ENCODE peak calls at places on chromosome 10, in five cellular contexts. B, H, W, J and K are unnamed samples.

GRCh38 chr10:15163261-15163864 is 5.1 kb downstream of the NMT2 start:
- DNase-seq in J (no peak), B (no peak), H (no peak), W (no peak), K (no peak)

GRCh38 chr10:112981553-112981952 is 31.5 kb downstream of the TCF7L2 start:
- DNase-seq in B (no peak), J (no peak), H (no peak), W (no peak), K (no peak)

GRCh38 chr10:45061982-45062381 is 61.3 kb downstream of the ZNF22 start:
- DNase-seq in J (no peak), W (no peak), B (no peak), H (no peak), K (no peak)

GRCh38 chr10:22849077-22849810 is 78.6 kb upstream of the ARMC3 start:
- DNase-seq in B (no peak), J (peak), H (no peak), W (no peak), K (no peak)

GRCh38 chr10:106107711-106108110 is 1056.8 kb downstream of the SORCS1 start:
- DNase-seq in B (peak), W (no peak), H (no peak), J (no peak), K (no peak)

GRCh38 chr10:28177944-28178637 is 124.8 kb downstream of the MPP7 start:
- DNase-seq in J (no peak), H (no peak), W (no peak), B (no peak), K (no peak)

GRCh38 chr10:47107226-47107625 is 192.8 kb upstream of the GDF10 start:
- DNase-seq in W (no peak), H (no peak), J (no peak), B (no peak), K (no peak)

GRCh38 chr10:1665262-1665661 is 72.1 kb downstream of the ADARB2 start:
- DNase-seq in H (no peak), J (no peak), W (no peak), B (no peak), K (no peak)

GRCh38 chr10:125840406-125840805 is 17.1 kb downstream of the BCCIP start:
- DNase-seq in H (no peak), W (no peak), J (no peak), B (no peak), K (no peak)

GRCh38 chr10:21405981-21406380 is 119.5 kb downstream of the SKIDA1 start:
- DNase-seq in W (no peak), H (no peak), B (no peak), J (no peak), K (no peak)

GRCh38 chr10:5566606-5567005 is 41.8 kb downstream of the CALML3 start:
- DNase-seq in J (no peak), B (peak), W (no peak), H (no peak), K (no peak)

GRCh38 chr10:13827418-13827817 is 240.7 kb downstream of the PRPF18 start:
- DNase-seq in W (no peak), H (no peak), B (no peak), J (no peak), K (no peak)

GRCh38 chr10:77983384-77984341 is 45.7 kb downstream of the POLR3A start:
- DNase-seq in J (no peak), W (no peak), H (no peak), B (peak), K (no peak)

GRCh38 chr10:127338391-127339108 is 142.2 kb upstream of the INSYN2A start:
- DNase-seq in B (no peak), W (no peak), J (no peak), H (no peak), K (no peak)

GRCh38 chr10:6174201-6174874 is 28.4 kb upstream of the PFKFB3 start:
- DNase-seq in H (no peak), B (no peak), J (no peak), W (no peak), K (no peak)

GRCh38 chr10:23412223-23412622 is 26.7 kb upstream of the OTUD1 start:
- DNase-seq in J (no peak), W (no peak), H (no peak), B (peak), K (no peak)

GRCh38 chr10:18793951-18794350 is 134.7 kb downstream of the ARL5B start:
- DNase-seq in W (no peak), H (no peak), J (no peak), B (peak), K (no peak)

DNA sequence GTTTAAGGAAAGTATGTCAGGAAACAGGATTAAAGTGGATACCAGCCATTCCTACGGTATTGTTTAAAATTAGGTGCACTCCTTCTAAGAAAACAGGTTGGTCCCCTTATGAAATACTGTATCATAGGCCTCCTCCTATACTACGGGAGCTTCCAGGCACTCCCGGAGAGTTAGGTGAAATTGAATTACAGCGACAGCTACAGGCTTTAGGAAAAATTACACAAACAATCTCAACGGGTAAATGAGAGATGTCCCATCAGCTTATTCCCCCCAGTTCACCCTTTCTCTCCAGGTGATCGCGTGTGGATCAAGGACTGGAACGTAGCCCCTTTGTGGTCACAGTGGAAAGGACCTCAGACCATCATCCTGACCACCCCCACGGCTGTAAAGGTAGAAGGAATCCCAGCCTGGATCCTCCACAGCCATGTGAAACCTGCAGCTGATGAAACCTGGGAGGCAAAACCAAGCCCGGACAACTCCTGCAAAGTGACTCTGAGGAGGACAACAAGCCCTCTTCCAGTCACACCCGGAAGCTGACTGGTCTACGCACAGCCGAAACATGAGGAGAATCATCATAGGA is 25.1 kb upstream of the GHITM start:
- DNase-seq in H (peak), B (peak), J (no peak), W (no peak), K (no peak)
- TF ChIP-seq CTCF in H (peak), B (peak), J (no peak), W (no peak), K (peak)

GRCh38 chr10:118594392-118595063 is 920 bp downstream of the PRLHR start:
- DNase-seq in J (peak), B (no peak), W (peak), H (peak), K (peak)
- TF ChIP-seq CTCF in J (no peak), B (no peak), W (peak), H (peak), K (peak)

GRCh38 chr10:69960606-69961167 is 92.0 kb upstream of the MACROH2A2 start:
- DNase-seq in W (no peak), B (no peak), J (no peak), H (no peak), K (no peak)

GRCh38 chr10:69961864-69962745 is 90.5 kb upstream of the MACROH2A2 start:
- DNase-seq in B (no peak), W (no peak), H (no peak), J (peak), K (no peak)

GRCh38 chr10:69959911-69960310 is 92.7 kb upstream of the MACROH2A2 start:
- DNase-seq in B (no peak), W (no peak), J (no peak), H (no peak), K (no peak)

GRCh38 chr10:69962746-69963135 is 89.9 kb upstream of the MACROH2A2 start:
- DNase-seq in B (no peak), H (no peak), W (no peak), J (no peak), K (no peak)

GRCh38 chr10:69961168-69961863 is 91.3 kb upstream of the MACROH2A2 start:
- DNase-seq in H (no peak), W (no peak), B (peak), J (no peak), K (no peak)
- TF ChIP-seq CTCF in H (peak), W (peak), B (peak), J (no peak), K (peak)

GRCh38 chr10:96721207-96721572 is 876 bp upstream of the PIK3AP1 start:
- DNase-seq in W (no peak), B (no peak), H (no peak), J (no peak), K (no peak)

GRCh38 chr10:96718304-96718990 is 1.9 kb downstream of the PIK3AP1 start:
- DNase-seq in H (no peak), J (no peak), W (no peak), B (no peak), K (no peak)

GRCh38 chr10:96719850-96720421 is 378 bp downstream of the PIK3AP1 start:
- DNase-seq in W (peak), J (peak), H (peak), B (peak), K (peak)

GRCh38 chr10:96720422-96721206 is at the start of gene PIK3AP1:
- DNase-seq in W (peak), J (peak), B (peak), H (peak), K (peak)

DNA sequence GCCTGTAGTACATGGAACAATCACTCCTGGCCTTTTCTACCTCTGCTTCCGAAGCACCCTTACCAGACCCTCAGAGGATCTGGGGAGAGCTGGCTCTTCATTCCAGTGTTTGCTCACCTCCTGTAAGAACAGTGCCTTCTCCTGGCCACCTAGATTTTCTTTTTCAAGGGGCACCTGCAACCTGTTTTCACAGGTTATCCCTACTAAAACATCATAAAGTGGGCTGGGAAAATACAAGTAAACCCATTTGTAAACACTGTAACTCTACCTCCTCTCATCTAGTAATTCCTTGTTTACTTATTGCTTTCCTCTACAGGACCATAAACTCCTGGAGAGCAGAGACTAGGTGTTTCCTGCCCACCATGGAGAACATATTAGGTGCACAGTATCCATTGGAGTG is 1.1 kb downstream of the PIK3AP1 start:
- DNase-seq in B (no peak), J (no peak), W (no peak), H (no peak), K (no peak)
- TF ChIP-seq CTCF in B (no peak), J (no peak), W (no peak), H (no peak), K (no peak)

DNA sequence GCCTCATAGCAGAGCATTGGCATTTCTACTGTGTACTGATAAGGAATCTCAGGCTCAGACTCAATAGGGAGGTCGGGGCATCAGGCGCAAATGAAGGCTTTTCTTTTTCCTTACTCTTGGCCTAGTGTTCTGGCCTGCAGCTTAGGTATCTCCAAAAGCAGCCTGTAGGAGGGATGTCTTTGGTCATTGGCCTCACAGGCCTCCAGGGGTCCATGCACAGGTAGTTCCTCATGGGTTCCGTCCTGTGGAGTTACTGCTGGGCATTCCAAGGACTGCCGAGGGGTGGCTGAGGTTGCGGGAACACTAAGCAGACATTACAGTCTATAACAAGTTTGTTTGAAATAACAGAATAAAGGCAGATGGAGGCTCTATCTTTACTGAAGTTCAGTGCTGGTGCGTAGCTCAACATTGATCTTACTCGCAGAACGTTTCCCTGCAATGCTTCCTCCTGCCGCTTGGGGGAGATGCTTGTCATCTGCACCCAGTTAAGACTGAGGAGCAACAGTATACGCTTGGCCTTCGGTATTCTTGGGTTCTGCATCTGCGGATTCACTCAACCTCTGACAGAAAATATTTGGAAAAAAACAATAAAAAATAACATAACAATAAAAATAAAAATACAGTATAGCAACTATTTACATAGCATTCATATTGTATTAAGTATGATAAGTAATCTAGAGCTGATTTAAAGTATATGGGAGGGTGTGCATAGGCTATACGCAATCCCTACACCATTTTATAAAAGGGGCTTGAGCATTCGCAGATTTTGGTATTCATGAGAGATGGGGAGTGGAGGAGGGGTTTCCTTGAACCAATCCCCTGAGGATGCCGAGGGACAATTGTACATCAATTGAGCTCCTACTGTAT is 58.9 kb downstream of the SH2D4B start:
- DNase-seq in W (peak), J (peak), H (peak), B (peak), K (peak)
- TF ChIP-seq CTCF in W (peak), J (peak), H (peak), B (peak), K (peak)

DNA sequence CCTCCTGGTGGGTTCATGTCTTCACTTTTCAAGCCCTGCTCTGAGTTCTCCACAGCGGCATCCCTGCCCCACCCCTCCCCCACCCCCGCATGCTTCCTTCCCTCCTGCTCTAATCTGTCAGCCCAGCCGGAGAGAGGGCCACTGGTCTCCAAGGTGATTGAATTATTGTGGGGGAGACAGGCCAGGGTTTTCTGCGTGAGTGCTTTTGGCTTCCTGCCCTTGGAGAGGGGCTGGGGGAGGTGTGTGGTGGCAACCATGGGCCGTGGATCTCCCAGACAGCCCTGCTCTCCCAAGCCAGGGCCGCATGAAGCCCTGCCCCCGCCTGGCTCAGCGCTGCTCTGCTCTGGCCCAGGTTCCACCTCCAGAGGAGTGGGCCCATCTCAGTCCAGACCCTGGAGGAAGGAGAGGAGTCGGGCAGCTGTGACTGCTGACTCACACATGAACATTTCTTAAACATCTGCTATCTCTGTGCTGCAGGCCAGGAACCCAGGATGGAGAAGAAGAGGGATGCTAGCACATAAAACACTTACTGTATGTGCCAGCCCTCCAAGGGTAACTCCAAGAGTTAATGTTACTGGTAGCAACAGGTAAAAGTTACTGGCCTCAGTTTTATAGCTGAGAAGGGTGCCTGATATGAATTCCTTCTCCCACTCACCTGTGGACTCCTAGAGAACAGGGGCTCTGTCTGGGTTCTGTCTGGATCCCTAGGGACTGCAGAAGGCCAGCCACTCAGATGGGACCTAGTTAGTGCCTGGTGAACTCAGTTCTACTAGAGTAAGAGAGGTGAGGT is 110.0 kb downstream of the ZMIZ1 start:
- DNase-seq in H (no peak), B (no peak), J (no peak), W (peak), K (peak)
- TF ChIP-seq CTCF in H (no peak), B (no peak), J (no peak), W (no peak), K (no peak)

GRCh38 chr10:92839191-92840085 is 8.9 kb upstream of the EXOC6 start:
- DNase-seq in B (no peak), W (peak), J (peak), H (peak), K (peak)
- TF ChIP-seq CTCF in B (peak), W (peak), J (no peak), H (peak), K (peak)